ENCODE peak calls at places on chromosomes 7 and 10, in four cellular contexts. One of them, this sample, is unnamed.

GRCh38 chr7:139494835-139495568 is 11.5 kb upstream of the KLRG2 start:
- DNase-seq in glomerular endothelial cell: no peak
- DNase-seq in activated T-helper 1 cell treated with anti-CD3 and anti-CD28 coated beads, Interleukin-12 subunit alpha, Interleukin-12 subunit beta, Interleukin-2, Interleukin-4 antibody, amounts not matched to agents 30 ng/mL and 10 ng/mL and 1 ng/mL, durations not matched to agents 14 hours and 24 hours and 36 hours: no peak
- DNase-seq in AG04449: no peak
- DNase-seq in this sample: peak

GRCh38 chr10:110179220-110179619 is 28.2 kb upstream of the MXI1 start:
- DNase-seq in AG04449: no peak
- DNase-seq in glomerular endothelial cell: no peak
- DNase-seq in activated T-helper 1 cell treated with anti-CD3 and anti-CD28 coated beads, Interleukin-12 subunit alpha, Interleukin-12 subunit beta, Interleukin-2, Interleukin-4 antibody, amounts not matched to agents 30 ng/mL and 10 ng/mL and 1 ng/mL, durations not matched to agents 14 hours and 24 hours and 36 hours: no peak
- DNase-seq in this sample: no peak

GRCh38 chr7:157764193-157764592 is 427.4 kb downstream of the DNAJB6 start:
- DNase-seq in activated T-helper 1 cell treated with anti-CD3 and anti-CD28 coated beads, Interleukin-12 subunit alpha, Interleukin-12 subunit beta, Interleukin-2, Interleukin-4 antibody, amounts not matched to agents 30 ng/mL and 10 ng/mL and 1 ng/mL, durations not matched to agents 14 hours and 24 hours and 36 hours: no peak
- DNase-seq in glomerular endothelial cell: no peak
- DNase-seq in AG04449: no peak
- DNase-seq in this sample: no peak

GRCh38 chr10:33370434-33370930 is 36.0 kb upstream of the NRP1 start:
- DNase-seq in activated T-helper 1 cell treated with anti-CD3 and anti-CD28 coated beads, Interleukin-12 subunit alpha, Interleukin-12 subunit beta, Interleukin-2, Interleukin-4 antibody, amounts not matched to agents 30 ng/mL and 10 ng/mL and 1 ng/mL, durations not matched to agents 14 hours and 24 hours and 36 hours: no peak
- DNase-seq in AG04449: no peak
- DNase-seq in glomerular endothelial cell: no peak
- DNase-seq in this sample: no peak

GRCh38 chr10:92688927-92689662 is 660 bp upstream of the HHEX start:
- DNase-seq in glomerular endothelial cell: no peak
- DNase-seq in activated T-helper 1 cell treated with anti-CD3 and anti-CD28 coated beads, Interleukin-12 subunit alpha, Interleukin-12 subunit beta, Interleukin-2, Interleukin-4 antibody, amounts not matched to agents 30 ng/mL and 10 ng/mL and 1 ng/mL, durations not matched to agents 14 hours and 24 hours and 36 hours: no peak
- DNase-seq in AG04449: no peak
- DNase-seq in this sample: peak

GRCh38 chr7:1720325-1720724 is 50.2 kb downstream of the ELFN1 start:
- DNase-seq in activated T-helper 1 cell treated with anti-CD3 and anti-CD28 coated beads, Interleukin-12 subunit alpha, Interleukin-12 subunit beta, Interleukin-2, Interleukin-4 antibody, amounts not matched to agents 30 ng/mL and 10 ng/mL and 1 ng/mL, durations not matched to agents 14 hours and 24 hours and 36 hours: no peak
- DNase-seq in glomerular endothelial cell: no peak
- DNase-seq in AG04449: no peak
- DNase-seq in this sample: no peak

GRCh38 chr7:84455788-84456187 is 261.2 kb upstream of the SEMA3A start:
- DNase-seq in glomerular endothelial cell: no peak
- DNase-seq in activated T-helper 1 cell treated with anti-CD3 and anti-CD28 coated beads, Interleukin-12 subunit alpha, Interleukin-12 subunit beta, Interleukin-2, Interleukin-4 antibody, amounts not matched to agents 30 ng/mL and 10 ng/mL and 1 ng/mL, durations not matched to agents 14 hours and 24 hours and 36 hours: no peak
- DNase-seq in AG04449: no peak
- DNase-seq in this sample: no peak

GRCh38 chr7:132655071-132655761 is 78.9 kb upstream of the PLXNA4 start:
- DNase-seq in activated T-helper 1 cell treated with anti-CD3 and anti-CD28 coated beads, Interleukin-12 subunit alpha, Interleukin-12 subunit beta, Interleukin-2, Interleukin-4 antibody, amounts not matched to agents 30 ng/mL and 10 ng/mL and 1 ng/mL, durations not matched to agents 14 hours and 24 hours and 36 hours: peak
- DNase-seq in glomerular endothelial cell: no peak
- DNase-seq in AG04449: no peak
- DNase-seq in this sample: peak

GRCh38 chr7:107150375-107151073 is 18.3 kb upstream of the HBP1 start:
- DNase-seq in activated T-helper 1 cell treated with anti-CD3 and anti-CD28 coated beads, Interleukin-12 subunit alpha, Interleukin-12 subunit beta, Interleukin-2, Interleukin-4 antibody, amounts not matched to agents 30 ng/mL and 10 ng/mL and 1 ng/mL, durations not matched to agents 14 hours and 24 hours and 36 hours: peak
- DNase-seq in AG04449: no peak
- DNase-seq in glomerular endothelial cell: no peak
- DNase-seq in this sample: peak

GRCh38 chr10:128576916-128577670 is 450.9 kb upstream of the MKI67 start:
- DNase-seq in glomerular endothelial cell: no peak
- DNase-seq in AG04449: no peak
- DNase-seq in activated T-helper 1 cell treated with anti-CD3 and anti-CD28 coated beads, Interleukin-12 subunit alpha, Interleukin-12 subunit beta, Interleukin-2, Interleukin-4 antibody, amounts not matched to agents 30 ng/mL and 10 ng/mL and 1 ng/mL, durations not matched to agents 14 hours and 24 hours and 36 hours: no peak
- DNase-seq in this sample: no peak

GRCh38 chr7:128052404-128052803 is 21.2 kb upstream of the LRRC4 start:
- DNase-seq in glomerular endothelial cell: no peak
- DNase-seq in AG04449: no peak
- DNase-seq in activated T-helper 1 cell treated with anti-CD3 and anti-CD28 coated beads, Interleukin-12 subunit alpha, Interleukin-12 subunit beta, Interleukin-2, Interleukin-4 antibody, amounts not matched to agents 30 ng/mL and 10 ng/mL and 1 ng/mL, durations not matched to agents 14 hours and 24 hours and 36 hours: no peak
- DNase-seq in this sample: no peak

This sample was measured in MV-4-11.